ENCODE peak calls at places on chromosomes 12 and 14, in five cellular contexts. One of them, this sample, is unnamed.

GRCh38 chr12:54211920-54212319 is 23.1 kb upstream of the SMUG1 start:
- DNase-seq in NCI-H1048: no peak
- DNase-seq in glutamatergic neuron: no peak
- DNase-seq in dorsolateral prefrontal cortex: no peak
- DNase-seq in activated naive CD4-positive, alpha-beta T cell: no peak
- DNase-seq in this sample: no peak

GRCh38 chr14:98446508-98446907 is 825.5 kb downstream of the BCL11B start:
- DNase-seq in dorsolateral prefrontal cortex: no peak
- DNase-seq in NCI-H1048: no peak
- DNase-seq in activated naive CD4-positive, alpha-beta T cell: no peak
- DNase-seq in glutamatergic neuron: no peak
- DNase-seq in this sample: no peak

GRCh38 chr12:57242329-57242690 is 8.7 kb downstream of the STAC3 start:
- DNase-seq in glutamatergic neuron: no peak
- DNase-seq in dorsolateral prefrontal cortex: no peak
- DNase-seq in activated naive CD4-positive, alpha-beta T cell: no peak
- DNase-seq in NCI-H1048: peak; percentile 62
- DNase-seq in this sample: no peak

GRCh38 chr12:108985750-108986149 is 35.1 kb downstream of the SVOP start:
- DNase-seq in activated naive CD4-positive, alpha-beta T cell: no peak
- DNase-seq in dorsolateral prefrontal cortex: no peak
- DNase-seq in glutamatergic neuron: no peak
- DNase-seq in NCI-H1048: no peak
- DNase-seq in this sample: no peak

GRCh38 chr12:49909826-49910225 is 6.1 kb upstream of the FAIM2 start:
- DNase-seq in NCI-H1048: no peak
- DNase-seq in glutamatergic neuron: no peak
- DNase-seq in dorsolateral prefrontal cortex: no peak
- DNase-seq in activated naive CD4-positive, alpha-beta T cell: no peak
- DNase-seq in this sample: peak; percentile 29

GRCh38 chr14:24459331-24459730 is 16.8 kb upstream of the SDR39U1 start:
- DNase-seq in glutamatergic neuron: no peak
- DNase-seq in activated naive CD4-positive, alpha-beta T cell: no peak
- DNase-seq in dorsolateral prefrontal cortex: no peak
- DNase-seq in NCI-H1048: no peak
- DNase-seq in this sample: no peak

GRCh38 chr14:37197421-37198272 is at the start of gene MIPOL1:
- DNase-seq in NCI-H1048: peak; percentile 57
- DNase-seq in activated naive CD4-positive, alpha-beta T cell: no peak
- DNase-seq in dorsolateral prefrontal cortex: peak; percentile 67
- DNase-seq in glutamatergic neuron: peak; percentile 73
- DNase-seq in this sample: peak; percentile 71

GRCh38 chr12:126518596-126519200 is 1453.5 kb downstream of the AACS start:
- DNase-seq in glutamatergic neuron: no peak
- DNase-seq in NCI-H1048: no peak
- DNase-seq in dorsolateral prefrontal cortex: no peak
- DNase-seq in activated naive CD4-positive, alpha-beta T cell: no peak
- DNase-seq in this sample: no peak

GRCh38 chr14:55592426-55592825 is 12.4 kb downstream of the KTN1 start:
- DNase-seq in activated naive CD4-positive, alpha-beta T cell: no peak
- DNase-seq in dorsolateral prefrontal cortex: no peak
- DNase-seq in NCI-H1048: no peak
- DNase-seq in glutamatergic neuron: no peak
- DNase-seq in this sample: no peak